ENCODE peak calls at places on chromosome 4, in ten cellular contexts. One of them, this sample, is unnamed.

GRCh38 chr4:77695769-77696168 is 90.1 kb downstream of the CXCL13 start:
- DNase-seq in dorsolateral prefrontal cortex: no peak
- DNase-seq in NB4: peak; percentile 26
- DNase-seq in fibroblast of pulmonary artery: peak; percentile 94
- DNase-seq in coronary artery: no peak
- DNase-seq in AG09309: peak; percentile 73
- DNase-seq in foreskin fibroblast: peak; percentile 91
- DNase-seq in AG10803: peak; percentile 88
- DNase-seq in Caco-2: no peak
- DNase-seq in lower leg skin: no peak
- DNase-seq in this sample: peak; percentile 78

GRCh38 chr4:84401669-84402068 is 97.4 kb downstream of the NKX6-1 start:
- DNase-seq in AG10803: no peak
- DNase-seq in foreskin fibroblast: no peak
- DNase-seq in fibroblast of pulmonary artery: no peak
- DNase-seq in dorsolateral prefrontal cortex: no peak
- DNase-seq in NB4: no peak
- DNase-seq in AG09309: no peak
- DNase-seq in Caco-2: no peak
- DNase-seq in lower leg skin: no peak
- DNase-seq in coronary artery: no peak
- DNase-seq in this sample: no peak

GRCh38 chr4:169330811-169331210 is 60.1 kb upstream of the SH3RF1 start:
- DNase-seq in dorsolateral prefrontal cortex: no peak
- DNase-seq in Caco-2: no peak
- DNase-seq in NB4: no peak
- DNase-seq in coronary artery: no peak
- DNase-seq in foreskin fibroblast: no peak
- DNase-seq in lower leg skin: no peak
- DNase-seq in fibroblast of pulmonary artery: no peak
- DNase-seq in AG09309: no peak
- DNase-seq in AG10803: no peak
- DNase-seq in this sample: no peak

GRCh38 chr4:26372525-26373172 is 51.8 kb downstream of the RBPJ start:
- DNase-seq in AG10803: peak; percentile 54
- DNase-seq in AG09309: no peak
- DNase-seq in foreskin fibroblast: peak; percentile 62
- DNase-seq in lower leg skin: no peak
- DNase-seq in dorsolateral prefrontal cortex: no peak
- DNase-seq in coronary artery: no peak
- DNase-seq in fibroblast of pulmonary artery: peak; percentile 77
- DNase-seq in NB4: peak; percentile 97
- DNase-seq in Caco-2: peak; percentile 67
- DNase-seq in this sample: peak; percentile 33

GRCh38 chr4:6520051-6520450 is 47.6 kb upstream of the PPP2R2C start:
- DNase-seq in AG09309: no peak
- DNase-seq in coronary artery: no peak
- DNase-seq in Caco-2: no peak
- DNase-seq in NB4: no peak
- DNase-seq in fibroblast of pulmonary artery: no peak
- DNase-seq in AG10803: no peak
- DNase-seq in lower leg skin: no peak
- DNase-seq in foreskin fibroblast: no peak
- DNase-seq in dorsolateral prefrontal cortex: no peak
- DNase-seq in this sample: no peak

GRCh38 chr4:61204353-61204752 is 4.2 kb downstream of the ADGRL3 start:
- DNase-seq in NB4: no peak
- DNase-seq in foreskin fibroblast: no peak
- DNase-seq in Caco-2: peak; percentile 45
- DNase-seq in lower leg skin: no peak
- DNase-seq in AG10803: no peak
- DNase-seq in coronary artery: no peak
- DNase-seq in AG09309: no peak
- DNase-seq in dorsolateral prefrontal cortex: no peak
- DNase-seq in fibroblast of pulmonary artery: peak; percentile 58
- DNase-seq in this sample: peak; percentile 10

GRCh38 chr4:54539500-54540029 is 118.2 kb upstream of the KIT start:
- DNase-seq in fibroblast of pulmonary artery: peak; percentile 36
- DNase-seq in AG09309: no peak
- DNase-seq in NB4: no peak
- DNase-seq in lower leg skin: peak; percentile 89
- DNase-seq in coronary artery: no peak
- DNase-seq in foreskin fibroblast: peak; percentile 47
- DNase-seq in dorsolateral prefrontal cortex: peak; percentile 57
- DNase-seq in AG10803: peak; percentile 56
- DNase-seq in Caco-2: peak; percentile 74
- DNase-seq in this sample: no peak

GRCh38 chr4:56410247-56410646 is 23.0 kb upstream of the AASDH start:
- DNase-seq in dorsolateral prefrontal cortex: no peak
- DNase-seq in NB4: peak; percentile 29
- DNase-seq in coronary artery: no peak
- DNase-seq in lower leg skin: no peak
- DNase-seq in AG09309: peak; percentile 96
- DNase-seq in Caco-2: peak; percentile 77
- DNase-seq in AG10803: peak; percentile 98
- DNase-seq in foreskin fibroblast: peak; percentile 93
- DNase-seq in fibroblast of pulmonary artery: peak; percentile 98
- DNase-seq in this sample: peak; percentile 97

GRCh38 chr4:133711817-133712216 is 489.8 kb downstream of the PABPC4L start:
- DNase-seq in fibroblast of pulmonary artery: peak; percentile 66
- DNase-seq in lower leg skin: no peak
- DNase-seq in AG10803: no peak
- DNase-seq in foreskin fibroblast: no peak
- DNase-seq in AG09309: no peak
- DNase-seq in coronary artery: no peak
- DNase-seq in Caco-2: peak; percentile 2
- DNase-seq in dorsolateral prefrontal cortex: no peak
- DNase-seq in NB4: no peak
- DNase-seq in this sample: no peak

GRCh38 chr4:3344596-3344995 is 51.8 kb downstream of the RGS12 start:
- DNase-seq in coronary artery: no peak
- DNase-seq in NB4: no peak
- DNase-seq in lower leg skin: peak; percentile 81
- DNase-seq in AG09309: no peak
- DNase-seq in fibroblast of pulmonary artery: no peak
- DNase-seq in dorsolateral prefrontal cortex: no peak
- DNase-seq in AG10803: no peak
- DNase-seq in foreskin fibroblast: no peak
- DNase-seq in Caco-2: no peak
- DNase-seq in this sample: no peak

GRCh38 chr4:186283311-186283710 is 17.3 kb downstream of the F11 start:
- DNase-seq in lower leg skin: no peak
- DNase-seq in AG10803: no peak
- DNase-seq in coronary artery: no peak
- DNase-seq in Caco-2: no peak
- DNase-seq in fibroblast of pulmonary artery: no peak
- DNase-seq in NB4: no peak
- DNase-seq in foreskin fibroblast: no peak
- DNase-seq in AG09309: no peak
- DNase-seq in dorsolateral prefrontal cortex: no peak
- DNase-seq in this sample: no peak

GRCh38 chr4:139902328-139903217 is 237.0 kb downstream of the MGST2 start:
- DNase-seq in coronary artery: no peak
- DNase-seq in AG09309: no peak
- DNase-seq in lower leg skin: no peak
- DNase-seq in fibroblast of pulmonary artery: no peak
- DNase-seq in NB4: no peak
- DNase-seq in AG10803: peak; percentile 43
- DNase-seq in dorsolateral prefrontal cortex: no peak
- DNase-seq in Caco-2: no peak
- DNase-seq in foreskin fibroblast: peak; percentile 27
- DNase-seq in this sample: no peak

GRCh38 chr4:37555324-37555723 is 130.9 kb downstream of the RELL1 start:
- DNase-seq in Caco-2: no peak
- DNase-seq in AG10803: no peak
- DNase-seq in dorsolateral prefrontal cortex: no peak
- DNase-seq in coronary artery: no peak
- DNase-seq in lower leg skin: no peak
- DNase-seq in foreskin fibroblast: no peak
- DNase-seq in AG09309: no peak
- DNase-seq in fibroblast of pulmonary artery: no peak
- DNase-seq in NB4: no peak
- DNase-seq in this sample: no peak

GRCh38 chr4:16025268-16025667 is 58.6 kb downstream of the PROM1 start:
- DNase-seq in fibroblast of pulmonary artery: no peak
- DNase-seq in AG10803: no peak
- DNase-seq in lower leg skin: no peak
- DNase-seq in Caco-2: no peak
- DNase-seq in AG09309: no peak
- DNase-seq in foreskin fibroblast: no peak
- DNase-seq in coronary artery: no peak
- DNase-seq in dorsolateral prefrontal cortex: no peak
- DNase-seq in NB4: no peak
- DNase-seq in this sample: no peak

GRCh38 chr4:78545275-78546246 is 6.0 kb upstream of the ANXA3 start:
- DNase-seq in fibroblast of pulmonary artery: peak; percentile 57
- DNase-seq in coronary artery: no peak
- DNase-seq in Caco-2: no peak
- DNase-seq in AG10803: peak; percentile 18
- DNase-seq in NB4: no peak
- DNase-seq in foreskin fibroblast: no peak
- DNase-seq in lower leg skin: no peak
- DNase-seq in dorsolateral prefrontal cortex: no peak
- DNase-seq in AG09309: no peak
- DNase-seq in this sample: no peak

GRCh38 chr4:88225216-88226107 is 58.9 kb downstream of the PPM1K start:
- DNase-seq in fibroblast of pulmonary artery: peak; percentile 35
- DNase-seq in Caco-2: no peak
- DNase-seq in foreskin fibroblast: no peak
- DNase-seq in NB4: no peak
- DNase-seq in AG10803: no peak
- DNase-seq in lower leg skin: no peak
- DNase-seq in AG09309: no peak
- DNase-seq in dorsolateral prefrontal cortex: no peak
- DNase-seq in coronary artery: no peak
- DNase-seq in this sample: no peak

GRCh38 chr4:48064349-48064748 is 47.8 kb downstream of the NIPAL1 start:
- DNase-seq in fibroblast of pulmonary artery: no peak
- DNase-seq in foreskin fibroblast: no peak
- DNase-seq in AG10803: no peak
- DNase-seq in dorsolateral prefrontal cortex: no peak
- DNase-seq in AG09309: no peak
- DNase-seq in coronary artery: no peak
- DNase-seq in Caco-2: no peak
- DNase-seq in lower leg skin: no peak
- DNase-seq in NB4: no peak
- DNase-seq in this sample: no peak
- H3K4me3 ChIP-seq in fibroblast of pulmonary artery: no peak overlapping the region
- H3K4me3 ChIP-seq in foreskin fibroblast: no peak overlapping the region
- H3K4me3 ChIP-seq in AG10803: no peak overlapping the region
- H3K4me3 ChIP-seq in dorsolateral prefrontal cortex: no peak overlapping the region
- H3K4me3 ChIP-seq in AG09309: no peak overlapping the region
- H3K4me3 ChIP-seq in coronary artery: no peak overlapping the region
- H3K4me3 ChIP-seq in Caco-2: no peak overlapping the region
- H3K4me3 ChIP-seq in lower leg skin: no peak overlapping the region
- H3K4me3 ChIP-seq in NB4: no peak overlapping the region
- H3K4me3 ChIP-seq in this sample: no peak overlapping the region

DNA sequence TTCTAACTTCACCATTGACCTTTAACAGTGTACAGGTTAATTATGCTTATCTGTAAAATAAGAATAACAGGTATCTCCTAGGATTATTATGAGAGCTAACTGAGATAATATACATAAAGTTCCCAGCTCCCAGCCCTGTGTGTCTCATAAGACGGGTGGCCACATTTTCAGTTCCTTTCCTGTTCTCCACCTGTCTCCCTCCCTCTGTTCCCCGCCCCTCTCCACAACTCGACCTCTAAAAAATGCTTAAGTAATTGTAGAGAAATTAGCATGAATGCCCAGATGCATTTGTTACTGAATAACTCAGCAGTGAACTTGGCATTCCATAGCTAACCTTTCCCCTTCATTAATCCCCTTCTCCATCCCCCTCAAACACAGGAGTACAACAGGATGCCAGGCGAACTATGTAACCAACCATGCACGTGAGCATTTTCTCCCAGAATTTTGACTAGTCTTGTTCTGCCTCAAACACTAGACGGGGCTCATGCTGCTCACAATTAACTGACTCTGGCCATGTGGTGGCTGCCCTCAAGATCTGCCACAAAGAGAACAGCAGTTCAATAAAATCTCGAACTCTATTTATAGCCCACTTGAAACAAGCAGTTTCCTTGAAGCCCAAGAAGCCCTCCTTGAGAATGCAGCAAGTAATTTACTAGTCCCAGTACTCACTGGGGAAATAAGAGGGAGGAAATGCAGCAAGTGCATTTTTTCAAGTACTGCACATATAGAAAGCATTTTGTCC is 351.2 kb downstream of the ARHGAP24 start:
- DNase-seq in AG09309: peak; percentile 57
- DNase-seq in foreskin fibroblast: peak; percentile 68
- DNase-seq in dorsolateral prefrontal cortex: no peak
- DNase-seq in coronary artery: peak; percentile 72
- DNase-seq in fibroblast of pulmonary artery: peak; percentile 45
- DNase-seq in Caco-2: peak; percentile 40
- DNase-seq in NB4: peak; percentile 6
- DNase-seq in lower leg skin: no peak
- DNase-seq in AG10803: peak; percentile 82
- DNase-seq in this sample: peak; percentile 100
- TF ChIP-seq CTCF in AG09309: peak; percentile 54
- TF ChIP-seq CTCF in foreskin fibroblast: peak; percentile 51
- TF ChIP-seq CTCF in dorsolateral prefrontal cortex: no peak
- TF ChIP-seq CTCF in coronary artery: no peak
- TF ChIP-seq CTCF in fibroblast of pulmonary artery: peak; percentile 11
- TF ChIP-seq CTCF in Caco-2: peak; percentile 14
- TF ChIP-seq CTCF in NB4: no peak
- TF ChIP-seq CTCF in lower leg skin: no peak
- TF ChIP-seq CTCF in AG10803: peak; percentile 59
- TF ChIP-seq CTCF in this sample: peak; percentile 66

DNA sequence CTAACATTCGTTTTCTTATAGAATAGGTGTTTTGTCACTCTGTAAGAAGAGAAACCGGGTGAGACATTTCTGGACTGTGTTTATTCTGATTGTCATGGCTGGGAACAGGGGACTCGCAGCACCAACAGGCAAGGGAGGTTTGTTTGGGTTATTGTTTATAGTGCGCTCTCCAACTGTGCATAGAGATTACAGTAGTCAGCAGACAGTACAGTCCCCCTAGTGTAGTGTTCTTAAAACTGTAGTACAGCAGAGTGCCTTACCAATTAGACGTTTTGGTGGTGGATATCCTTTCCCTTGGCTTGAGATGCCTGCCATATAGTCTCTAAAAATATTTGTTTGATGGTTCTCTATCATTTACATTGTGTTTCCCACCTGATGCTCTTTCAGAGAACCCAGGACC is 782 bp upstream of the RNF150 start:
- DNase-seq in Caco-2: no peak
- DNase-seq in AG09309: no peak
- DNase-seq in foreskin fibroblast: peak; percentile 24
- DNase-seq in dorsolateral prefrontal cortex: no peak
- DNase-seq in NB4: no peak
- DNase-seq in lower leg skin: no peak
- DNase-seq in fibroblast of pulmonary artery: peak; percentile 19
- DNase-seq in AG10803: peak; percentile 42
- DNase-seq in coronary artery: no peak
- DNase-seq in this sample: no peak
- H3K4me3 ChIP-seq in Caco-2: no peak overlapping the region
- H3K4me3 ChIP-seq in AG09309: no peak overlapping the region
- H3K4me3 ChIP-seq in foreskin fibroblast: peak overlapping the region; percentile 89
- H3K4me3 ChIP-seq in dorsolateral prefrontal cortex: no peak overlapping the region
- H3K4me3 ChIP-seq in NB4: no peak overlapping the region
- H3K4me3 ChIP-seq in lower leg skin: no peak overlapping the region
- H3K4me3 ChIP-seq in fibroblast of pulmonary artery: no peak overlapping the region
- H3K4me3 ChIP-seq in AG10803: no peak overlapping the region
- H3K4me3 ChIP-seq in coronary artery: peak overlapping the region; percentile 87
- H3K4me3 ChIP-seq in this sample: no peak overlapping the region

GRCh38 chr4:2008921-2009650 is at the start of gene NELFA:
- DNase-seq in NB4: peak; percentile 98
- DNase-seq in Caco-2: peak; percentile 95
- DNase-seq in lower leg skin: peak; percentile 98
- DNase-seq in AG09309: peak; percentile 53
- DNase-seq in fibroblast of pulmonary artery: peak; percentile 95
- DNase-seq in AG10803: peak; percentile 88
- DNase-seq in foreskin fibroblast: peak; percentile 89
- DNase-seq in coronary artery: peak; percentile 94
- DNase-seq in dorsolateral prefrontal cortex: peak; percentile 97
- DNase-seq in this sample: peak; percentile 61
- TF ChIP-seq CTCF in NB4: no peak
- TF ChIP-seq CTCF in Caco-2: peak; percentile 80
- TF ChIP-seq CTCF in lower leg skin: no peak
- TF ChIP-seq CTCF in AG09309: peak; percentile 25
- TF ChIP-seq CTCF in fibroblast of pulmonary artery: peak; percentile 43
- TF ChIP-seq CTCF in AG10803: peak; percentile 41
- TF ChIP-seq CTCF in foreskin fibroblast: peak; percentile 38
- TF ChIP-seq CTCF in coronary artery: no peak
- TF ChIP-seq CTCF in dorsolateral prefrontal cortex: peak; percentile 58
- TF ChIP-seq CTCF in this sample: no peak

This sample was measured in epithelial cell of proximal tubule.